ENCODE peak calls at places on chromosomes 3 and 15, in five cellular contexts. Q is transverse colon, Y is KBM-7, P is nucleus accumbens, O is fibroblast of mammary gland. T is an unnamed sample.

GRCh38 chr3:123791898-123792297 is 92.2 kb downstream of the MYLK start:
- DNase-seq in Q (no peak), Y (no peak), P (no peak), O (peak; percentile 59), T (peak; percentile 90)

GRCh38 chr3:33372218-33373081 is 67.8 kb downstream of the UBP1 start:
- DNase-seq in Q (peak; percentile 30), Y (peak; percentile 79), P (peak; percentile 14), O (peak; percentile 75), T (peak; percentile 74)

GRCh38 chr15:98866503-98866902 is 141.1 kb downstream of the PGPEP1L start:
- DNase-seq in Q (no peak), Y (no peak), P (no peak), O (peak; percentile 88), T (peak; percentile 87)

GRCh38 chr3:131007256-131007655 is 19.4 kb downstream of the ASTE1 start:
- DNase-seq in Q (no peak), Y (no peak), P (no peak), O (no peak), T (no peak)

GRCh38 chr3:52237659-52238172 is 1.2 kb downstream of the TWF2 start:
- DNase-seq in Q (peak; percentile 76), Y (peak; percentile 58), P (peak; percentile 49), O (peak; percentile 91), T (peak; percentile 98)

GRCh38 chr15:52735231-52736089 is 54.7 kb downstream of the ONECUT1 start:
- DNase-seq in Q (peak; percentile 70), Y (peak; percentile 93), P (no peak), O (peak; percentile 81), T (peak; percentile 74)

GRCh38 chr3:134485620-134486576 is at the start of the genes ANAPC13 and CEP63:
- DNase-seq in Q (peak; percentile 95), Y (peak; percentile 99), P (peak; percentile 94), O (peak; percentile 99), T (peak; percentile 99)

GRCh38 chr3:73351423-73352071 is 273.2 kb downstream of the PDZRN3 start:
- DNase-seq in Q (no peak), Y (no peak), P (no peak), O (no peak), T (no peak)

GRCh38 chr15:43127752-43128151 is 5.6 kb upstream of the TMEM62 start:
- DNase-seq in Q (no peak), Y (peak; percentile 58), P (no peak), O (no peak), T (no peak)

GRCh38 chr15:92232317-92232716 is 161.4 kb upstream of the ST8SIA2 start:
- DNase-seq in Q (no peak), Y (no peak), P (no peak), O (no peak), T (no peak)

GRCh38 chr3:87898971-87899370 is 159.8 kb downstream of the CGGBP1 start:
- DNase-seq in Q (no peak), Y (no peak), P (no peak), O (no peak), T (no peak)

GRCh38 chr15:38085104-38085503 is 150.7 kb downstream of the TMCO5A start:
- DNase-seq in Q (no peak), Y (peak; percentile 65), P (no peak), O (no peak), T (no peak)

GRCh38 chr15:96170616-96171270 is 159.8 kb upstream of the NR2F2 start:
- DNase-seq in Q (no peak), Y (no peak), P (no peak), O (no peak), T (no peak)

GRCh38 chr3:117788086-117788485 is 1078.5 kb downstream of the TUSC7 start:
- DNase-seq in Q (no peak), Y (no peak), P (no peak), O (peak; percentile 78), T (no peak)

GRCh38 chr3:89411211-89411610 is 303.8 kb downstream of the EPHA3 start:
- DNase-seq in Q (no peak), Y (no peak), P (no peak), O (no peak), T (no peak)

GRCh38 chr3:107981471-107982111 is 109.2 kb downstream of the CD47 start:
- DNase-seq in Q (no peak), Y (peak; percentile 55), P (no peak), O (peak; percentile 25), T (no peak)

GRCh38 chr3:184234224-184234623 is 4.8 kb downstream of the VWA5B2 start:
- DNase-seq in Q (no peak), Y (no peak), P (peak; percentile 17), O (peak; percentile 77), T (peak; percentile 83)

GRCh38 chr3:9402410-9403228 is 5.2 kb downstream of the SETD5 start:
- DNase-seq in Q (peak; percentile 74), Y (no peak), P (peak; percentile 30), O (peak; percentile 25), T (peak; percentile 43)

GRCh38 chr3:114178770-114179368 is at the start of gene DRD3:
- DNase-seq in Q (no peak), Y (peak; percentile 35), P (no peak), O (peak; percentile 46), T (peak; percentile 50)

GRCh38 chr15:86077070-86077469 is 2.6 kb upstream of the AGBL1 start:
- DNase-seq in Q (no peak), Y (no peak), P (no peak), O (no peak), T (no peak)

GRCh38 chr3:182136008-182136910 is 424.5 kb downstream of the SOX2 start:
- DNase-seq in Q (no peak), Y (no peak), P (no peak), O (no peak), T (no peak)

GRCh38 chr15:83739629-83740028 is 85.7 kb downstream of the ADAMTSL3 start:
- DNase-seq in Q (no peak), Y (no peak), P (no peak), O (no peak), T (no peak)

GRCh38 chr15:71272932-71273331 is 157.7 kb downstream of the THSD4 start:
- DNase-seq in Q (no peak), Y (no peak), P (no peak), O (peak; percentile 55), T (peak; percentile 85)

GRCh38 chr3:119637679-119638525 is 22.5 kb downstream of the POPDC2 start:
- DNase-seq in Q (no peak), Y (peak; percentile 82), P (no peak), O (peak; percentile 93), T (peak; percentile 90)

GRCh38 chr3:184558726-184559125 is 2.9 kb upstream of the EPHB3 start:
- DNase-seq in Q (no peak), Y (no peak), P (no peak), O (no peak), T (no peak)

GRCh38 chr15:101008158-101009139 is 89.3 kb downstream of the LRRK1 start:
- DNase-seq in Q (peak; percentile 91), Y (peak; percentile 63), P (no peak), O (peak; percentile 78), T (peak; percentile 80)

GRCh38 chr3:36792342-36792741 is 28.0 kb upstream of the DCLK3 start:
- DNase-seq in Q (no peak), Y (peak; percentile 49), P (no peak), O (peak; percentile 24), T (peak; percentile 29)

GRCh38 chr3:185936814-185937688 is 763 bp downstream of the TRA2B start:
- DNase-seq in Q (peak; percentile 92), Y (peak; percentile 89), P (peak; percentile 53), O (peak; percentile 83), T (peak; percentile 85)

GRCh38 chr3:11847607-11848006 is 922 bp upstream of the TAMM41 start:
- DNase-seq in Q (no peak), Y (no peak), P (no peak), O (no peak), T (no peak)

GRCh38 chr3:175207361-175207760 is 348.2 kb downstream of the NAALADL2 start:
- DNase-seq in Q (no peak), Y (no peak), P (no peak), O (peak; percentile 69), T (no peak)

GRCh38 chr15:31305375-31305774 is 21.3 kb upstream of the KLF13 start:
- DNase-seq in Q (no peak), Y (no peak), P (no peak), O (no peak), T (no peak)

T was measured in RPMI7951.